ENCODE peak calls at places on chromosomes 16 and 17, in four cellular contexts. K is neuronal stem cell, Y is H1, S is H9. C is an unnamed sample.

GRCh38 chr16:35733278-35733965 is 2274.0 kb downstream of the TP53TG3F start:
- DNase-seq in S (no peak), K (no peak), Y (no peak), C (no peak)

GRCh38 chr16:35186045-35186759 is 1726.8 kb downstream of the TP53TG3F start:
- DNase-seq in Y (no peak), S (no peak), K (no peak), C (no peak)

GRCh38 chr16:29784901-29785500 is 5.5 kb upstream of the KIF22 start:
- DNase-seq in Y (peak), S (peak), K (peak), C (peak)

GRCh38 chr17:59423137-59423703 is 91.8 kb downstream of the YPEL2 start:
- DNase-seq in S (no peak), K (no peak), Y (no peak), C (peak)

GRCh38 chr16:84175351-84176081 is 11.3 kb downstream of the TAF1C start:
- DNase-seq in K (peak), S (peak), Y (peak), C (peak)

GRCh38 chr16:58836427-58836826 is 102.3 kb upstream of the GOT2 start:
- DNase-seq in S (no peak), Y (no peak), K (no peak), C (no peak)

GRCh38 chr16:53518550-53519416 is 15.8 kb upstream of the AKTIP start:
- DNase-seq in Y (no peak), K (no peak), S (no peak), C (no peak)

GRCh38 chr17:4953461-4953961 is 2.6 kb downstream of the ENO3 start:
- DNase-seq in Y (no peak), K (no peak), S (no peak), C (no peak)

GRCh38 chr16:56749806-56750491 is 20.0 kb downstream of the NUP93 start:
- DNase-seq in S (no peak), Y (no peak), K (no peak), C (no peak)

GRCh38 chr16:48592839-48593429 is 17.0 kb downstream of the N4BP1 start:
- DNase-seq in K (no peak), Y (no peak), S (no peak), C (no peak)

GRCh38 chr17:29219378-29220047 is 27.1 kb upstream of the CRYBA1 start:
- DNase-seq in Y (peak), K (peak), S (peak), C (peak)

GRCh38 chr17:40952675-40953074 is 14.1 kb downstream of the KRT39 start:
- DNase-seq in S (no peak), Y (no peak), K (no peak), C (peak)

GRCh38 chr17:50272246-50272645 is 2.0 kb upstream of the TMEM92 start:
- DNase-seq in S (peak), Y (no peak), K (no peak), C (no peak)

GRCh38 chr16:65574311-65574966 is 452.6 kb upstream of the CDH11 start:
- DNase-seq in K (no peak), Y (no peak), S (no peak), C (no peak)

GRCh38 chr16:90019543-90020259 is 445 bp upstream of the DBNDD1 start:
- DNase-seq in K (peak), Y (no peak), S (peak), C (peak)

GRCh38 chr16:31134091-31134571 is 1.4 kb downstream of the PRSS8 start:
- DNase-seq in Y (no peak), S (no peak), K (no peak), C (peak)

GRCh38 chr16:75909746-75910145 is 183.5 kb upstream of the CPHXL start:
- DNase-seq in K (no peak), Y (no peak), S (no peak), C (no peak)

GRCh38 chr17:11643851-11644250 is 45.6 kb downstream of the DNAH9 start:
- DNase-seq in Y (no peak), S (no peak), K (no peak), C (no peak)

GRCh38 chr16:57479422-57480126 is 6.7 kb downstream of the DOK4 start:
- DNase-seq in Y (peak), K (no peak), S (peak), C (peak)

GRCh38 chr17:28282596-28282995 is 36.4 kb upstream of the TMEM97 start:
- DNase-seq in S (no peak), K (no peak), Y (no peak), C (peak)

GRCh38 chr17:77323413-77324171 is 182.8 kb downstream of the SEC14L1 start:
- DNase-seq in K (no peak), S (peak), Y (no peak), C (peak)

GRCh38 chr17:75079023-75079373 is 8.8 kb upstream of the SLC16A5 start:
- DNase-seq in S (peak), Y (no peak), K (no peak), C (no peak)
- H2BK12ac ChIP-seq in S (no peak), Y (no peak), K (no peak), C (peak)

DNA sequence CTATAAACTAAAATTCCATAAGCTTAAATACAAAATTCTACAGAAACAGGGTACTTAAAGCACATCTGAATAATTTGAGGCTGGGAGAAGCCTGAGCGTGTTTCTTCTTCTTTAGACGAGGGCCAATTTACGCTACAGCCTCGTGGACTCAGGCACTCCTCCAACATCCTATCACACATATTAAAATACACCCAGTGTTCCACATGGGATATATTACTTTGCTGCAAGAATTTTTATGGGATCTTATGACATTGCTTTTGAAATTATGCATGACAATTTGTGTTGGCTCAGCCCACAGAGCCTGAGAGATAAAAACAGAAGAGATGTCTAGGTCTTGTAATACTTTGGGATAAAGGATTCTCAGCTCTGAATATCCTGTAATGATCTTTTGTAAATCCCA is 3.5 kb upstream of the TANGO6 start:
- DNase-seq in S (no peak), Y (no peak), K (no peak), C (no peak)
- H4K8ac ChIP-seq in S (no peak), Y (no peak), K (no peak), C (no peak)

GRCh38 chr16:82631701-82632685 is 5.2 kb downstream of the CDH13 start:
- DNase-seq in Y (no peak), S (peak), K (no peak), C (peak)
- H2BK12ac ChIP-seq in Y (peak), S (no peak), K (peak), C (no peak)

GRCh38 chr17:45170976-45171337 is 9.3 kb downstream of the HEXIM2 start:
- DNase-seq in Y (no peak), K (no peak), S (peak), C (peak)

GRCh38 chr17:45170280-45170975 is 8.8 kb downstream of the HEXIM2 start:
- DNase-seq in K (no peak), S (peak), Y (no peak), C (no peak)

GRCh38 chr17:45171338-45172231 is 9.9 kb downstream of the HEXIM2 start:
- DNase-seq in S (peak), K (no peak), Y (no peak), C (no peak)

GRCh38 chr17:45172232-45172540 is 10.5 kb downstream of the HEXIM2 start:
- DNase-seq in K (no peak), Y (no peak), S (no peak), C (no peak)

DNA sequence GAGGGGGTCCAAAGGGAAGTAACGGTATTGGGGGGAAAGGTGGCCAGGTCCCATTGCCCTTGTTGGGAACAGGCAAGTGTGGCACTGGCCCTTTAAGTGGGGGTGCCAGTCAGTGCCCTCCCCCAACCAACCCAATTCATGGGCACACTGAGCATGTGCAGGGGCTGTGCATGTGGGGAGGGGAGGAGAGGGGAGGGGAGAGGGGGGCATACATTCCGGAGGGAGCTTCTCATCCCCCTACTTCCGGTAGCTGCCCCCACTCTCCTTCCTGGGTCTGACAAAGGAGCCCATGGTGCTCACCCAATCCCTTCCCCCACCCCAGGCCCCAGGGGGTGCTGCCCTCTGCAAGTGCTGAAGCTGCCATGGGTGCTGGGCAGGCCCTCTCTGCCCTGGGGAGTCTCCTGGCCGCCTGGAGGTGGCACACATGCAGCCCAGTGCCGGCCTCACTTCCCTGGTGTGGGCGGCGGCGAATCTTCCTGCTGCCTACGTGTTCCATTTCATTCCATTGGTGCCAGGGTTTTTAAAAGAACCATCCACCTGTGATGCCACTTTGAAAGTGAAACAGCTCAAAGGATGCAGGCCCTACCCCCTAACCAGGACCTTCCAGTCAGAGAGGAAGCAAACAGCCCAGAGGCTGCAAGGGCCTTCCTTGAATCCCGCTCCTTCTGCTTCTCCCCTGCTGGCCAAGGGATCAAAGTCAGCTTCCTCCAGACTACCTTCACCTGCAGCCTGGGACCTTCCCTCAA is 11.0 kb downstream of the HEXIM2 start:
- DNase-seq in Y (no peak), S (peak), K (no peak), C (peak)
- H4K8ac ChIP-seq in Y (no peak), S (no peak), K (peak), C (peak)

GRCh38 chr16:46974352-46974751 is 878 bp upstream of the DNAJA2 start:
- DNase-seq in S (no peak), K (no peak), Y (no peak), C (peak)
- H2BK12ac ChIP-seq in S (no peak), K (no peak), Y (peak), C (no peak)

DNA sequence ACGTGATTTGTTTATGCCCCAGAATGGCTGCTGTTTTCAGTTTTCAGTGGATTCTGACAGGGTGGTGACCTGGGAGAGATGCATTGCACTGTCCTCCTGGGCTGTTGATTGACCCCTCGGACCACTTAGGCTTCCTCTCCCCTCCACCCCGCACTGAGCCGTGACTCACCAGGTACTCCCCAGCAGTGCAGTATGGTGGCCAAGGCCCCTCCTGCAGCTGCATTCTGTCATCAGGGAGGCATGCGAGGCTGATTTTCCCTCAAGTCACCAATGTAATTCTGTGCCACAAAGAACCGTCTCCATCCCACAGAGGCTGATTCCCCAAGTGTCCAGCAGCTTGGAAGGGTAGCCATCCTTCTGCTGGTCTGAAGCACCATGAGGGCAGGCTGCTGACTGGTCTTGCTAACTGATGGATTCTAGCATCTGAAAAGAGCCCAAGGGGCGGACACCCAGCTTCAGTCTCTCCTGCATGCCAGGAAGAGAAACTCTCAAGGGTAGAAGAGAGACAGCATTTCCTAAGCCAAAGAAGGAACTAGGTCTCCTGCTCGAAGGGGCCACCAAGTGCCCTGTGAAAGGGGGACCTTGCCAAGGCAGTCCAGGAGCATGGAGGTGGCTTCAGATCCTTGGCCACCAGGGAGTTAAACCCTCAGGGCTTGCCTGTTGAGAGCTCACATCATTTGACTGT is 148.1 kb downstream of the SOCS1 start:
- DNase-seq in K (no peak), Y (no peak), S (no peak), C (peak)
- H4K8ac ChIP-seq in K (no peak), Y (no peak), S (no peak), C (peak)

GRCh38 chr16:87241135-87241771 is 75.9 kb downstream of the C16orf95 start:
- DNase-seq in Y (no peak), K (no peak), S (no peak), C (no peak)
- H2BK12ac ChIP-seq in Y (no peak), K (no peak), S (no peak), C (no peak)